ENCODE peak calls at places on chromosome 13, in four cellular contexts. U is stimulated activated CD8-positive, alpha-beta memory T cell treated with anti-CD3 and anti-CD28 coated beads, Interleukin-15, amount 100 ng/mL, for 1 hour; P is iPS-NIHi11; L is WTC11. I is an unnamed sample.

GRCh38 chr13:76129305-76130040 is 493.3 kb downstream of the LMO7 start:
- DNase-seq in U (no peak), P (no peak), L (no peak), I (no peak)

GRCh38 chr13:28421674-28422410 is 73.1 kb downstream of the FLT1 start:
- DNase-seq in U (no peak), P (no peak), L (no peak), I (no peak)

GRCh38 chr13:72839831-72840426 is 58.0 kb downstream of the PIBF1 start:
- DNase-seq in U (no peak), P (peak), L (peak), I (peak)

GRCh38 chr13:28324181-28324789 is 170.6 kb downstream of the FLT1 start:
- DNase-seq in U (peak), P (peak), L (peak), I (peak)

GRCh38 chr13:44576396-44577235 is 486 bp upstream of the TSC22D1 start:
- DNase-seq in U (no peak), P (peak), L (peak), I (peak)

GRCh38 chr13:111315347-111315995 is 5.0 kb upstream of the TEX29 start:
- DNase-seq in U (no peak), P (no peak), L (no peak), I (no peak)

GRCh38 chr13:111491659-111492058 is 171.2 kb downstream of the TEX29 start:
- DNase-seq in U (no peak), P (no peak), L (no peak), I (peak)

GRCh38 chr13:28347456-28348371 is 147.2 kb downstream of the FLT1 start:
- DNase-seq in U (no peak), P (no peak), L (no peak), I (no peak)

GRCh38 chr13:20873348-20873747 is 29.2 kb downstream of the XPO4 start:
- DNase-seq in U (no peak), P (peak), L (no peak), I (no peak)

GRCh38 chr13:25846227-25846984 is 205.4 kb downstream of the SHISA2 start:
- DNase-seq in U (no peak), P (no peak), L (no peak), I (no peak)

GRCh38 chr13:47215741-47216140 is 318.9 kb upstream of the HTR2A start:
- DNase-seq in U (no peak), P (no peak), L (no peak), I (peak)

GRCh38 chr13:27466513-27466912 is 16.1 kb upstream of the MTIF3 start:
- DNase-seq in U (no peak), P (no peak), L (no peak), I (no peak)

GRCh38 chr13:66212511-66212910 is 1017.6 kb downstream of the PCDH9 start:
- DNase-seq in U (no peak), P (no peak), L (no peak), I (no peak)

GRCh38 chr13:90485441-90485840 is 862.0 kb upstream of the MIR17HG start:
- DNase-seq in U (no peak), P (no peak), L (no peak), I (no peak)

GRCh38 chr13:110126391-110126961 is 180.5 kb downstream of the COL4A1 start:
- DNase-seq in U (no peak), P (peak), L (no peak), I (peak)

GRCh38 chr13:112979406-112979902 is 10.4 kb downstream of the MCF2L start:
- DNase-seq in U (no peak), P (no peak), L (no peak), I (no peak)

GRCh38 chr13:24615114-24615513 is 65.1 kb upstream of the ATP12A start:
- DNase-seq in U (no peak), P (no peak), L (no peak), I (peak)

GRCh38 chr13:109454167-109454917 is 332.0 kb downstream of the IRS2 start:
- DNase-seq in U (no peak), P (no peak), L (no peak), I (no peak)

GRCh38 chr13:37046062-37046461 is 13.4 kb downstream of the SUPT20H start:
- DNase-seq in U (no peak), P (no peak), L (no peak), I (no peak)

GRCh38 chr13:94416454-94417080 is 62.9 kb downstream of the DCT start:
- DNase-seq in U (no peak), P (peak), L (peak), I (peak)

GRCh38 chr13:44191103-44191502 is 182.5 kb upstream of the SERP2 start:
- DNase-seq in U (no peak), P (no peak), L (no peak), I (no peak)

GRCh38 chr13:34064456-34065205 is 246.7 kb downstream of the RFC3 start:
- DNase-seq in U (no peak), P (no peak), L (no peak), I (no peak)

GRCh38 chr13:113140677-113141590 is 17.5 kb upstream of the PROZ start:
- DNase-seq in U (no peak), P (no peak), L (no peak), I (peak)

GRCh38 chr13:113668491-113668971 is 1.5 kb downstream of the GRK1 start:
- DNase-seq in U (no peak), P (no peak), L (peak), I (peak)

GRCh38 chr13:114115796-114116195 is 16.6 kb downstream of the RASA3 start:
- DNase-seq in U (no peak), P (no peak), L (no peak), I (peak)

I was measured in islet precursor cell.